ENCODE peak calls at places on chromosomes 7 and 10, in nine cellular contexts. O is central memory CD4-positive, alpha-beta T cell; D is nucleus accumbens; P is ecto neural progenitor cell; N is IMR-90; Q is GM03348; H is ovary; I is GM12891; F is stimulated activated CD8-positive, alpha-beta memory T cell treated with anti-CD3 and anti-CD28 coated beads, Interleukin-4, amount 100 ng/mL, for 48 hours. X is an unnamed sample.

GRCh38 chr10:131928248-131929095 is 27.7 kb downstream of the PPP2R2D start:
- DNase-seq in F (peak), D (no peak), O (no peak), N (peak), H (no peak), I (peak), P (no peak), Q (no peak), X (peak)

GRCh38 chr7:44276571-44277101 is 48.8 kb downstream of the CAMK2B start:
- DNase-seq in I (no peak), Q (no peak), D (no peak), P (no peak), O (no peak), H (no peak), N (no peak), F (no peak), X (no peak)

GRCh38 chr10:15789793-15790525 is 70.2 kb upstream of the ITGA8 start:
- DNase-seq in Q (peak), H (no peak), N (peak), F (no peak), P (no peak), O (no peak), I (no peak), D (no peak), X (no peak)

GRCh38 chr7:38731195-38731594 is 100.0 kb upstream of the AMPH start:
- DNase-seq in Q (peak), D (no peak), N (peak), O (no peak), H (no peak), P (no peak), I (no peak), F (no peak), X (no peak)

GRCh38 chr10:1368772-1369171 is 312.6 kb downstream of the WDR37 start:
- DNase-seq in Q (no peak), P (peak), N (no peak), D (no peak), O (no peak), F (peak), I (peak), H (peak), X (peak)

GRCh38 chr7:94510582-94511456 is 1.2 kb downstream of the CASD1 start:
- DNase-seq in D (peak), P (no peak), O (peak), N (peak), I (peak), H (peak), F (peak), Q (peak), X (peak)

GRCh38 chr7:33129806-33130153 is 416 bp downstream of the BBS9 start:
- DNase-seq in D (peak), I (no peak), Q (peak), F (no peak), O (no peak), N (no peak), P (no peak), H (no peak), X (no peak)

GRCh38 chr7:101231644-101232043 is 6.0 kb downstream of the CLDN15 start:
- DNase-seq in I (no peak), F (no peak), N (no peak), Q (no peak), P (no peak), D (no peak), O (no peak), H (no peak), X (no peak)

GRCh38 chr7:54757711-54758110 is 1.3 kb downstream of the SEC61G start:
- DNase-seq in H (no peak), I (no peak), O (no peak), P (no peak), F (no peak), N (no peak), Q (peak), D (no peak), X (no peak)

GRCh38 chr7:107778283-107778682 is 24.7 kb downstream of the SLC26A3 start:
- DNase-seq in D (no peak), N (no peak), H (no peak), P (no peak), I (no peak), O (no peak), F (no peak), Q (no peak), X (no peak)

GRCh38 chr10:73768881-73769280 is 13.0 kb upstream of the CHCHD1 start:
- DNase-seq in F (peak), H (no peak), Q (no peak), N (no peak), D (no peak), P (no peak), I (no peak), O (peak), X (peak)

GRCh38 chr7:74083117-74083876 is at the start of gene LIMK1:
- DNase-seq in N (peak), D (peak), O (peak), H (peak), I (peak), F (peak), P (peak), Q (peak), X (peak)

GRCh38 chr7:22129166-22129565 is 183.5 kb upstream of the CDCA7L start:
- DNase-seq in O (no peak), Q (no peak), P (no peak), I (no peak), F (no peak), H (no peak), N (no peak), D (no peak), X (no peak)

GRCh38 chr7:48101880-48102448 is 12.9 kb downstream of the UPP1 start:
- DNase-seq in N (no peak), P (no peak), H (no peak), Q (no peak), D (no peak), I (no peak), F (peak), O (no peak), X (no peak)

GRCh38 chr7:113809591-113809990 is 109.2 kb downstream of the PPP1R3A start:
- DNase-seq in N (no peak), Q (no peak), D (no peak), F (no peak), P (no peak), I (no peak), H (no peak), O (no peak), X (no peak)

GRCh38 chr7:44664756-44665461 is 58.5 kb downstream of the OGDH start:
- DNase-seq in F (no peak), D (no peak), O (no peak), I (no peak), N (no peak), P (no peak), H (no peak), Q (no peak), X (no peak)

GRCh38 chr7:26410156-26410555 is 118.5 kb downstream of the SNX10 start:
- DNase-seq in P (no peak), O (no peak), D (no peak), F (no peak), H (no peak), Q (no peak), N (no peak), I (no peak), X (no peak)

GRCh38 chr7:27154369-27154768 is 2.0 kb upstream of the HOXA3 start:
- DNase-seq in H (peak), F (no peak), N (no peak), I (no peak), D (no peak), Q (no peak), P (peak), O (no peak), X (peak)

GRCh38 chr10:123870260-123870659 is 21.3 kb downstream of the CPXM2 start:
- DNase-seq in I (no peak), Q (no peak), F (no peak), H (no peak), D (no peak), P (no peak), O (no peak), N (no peak), X (no peak)

GRCh38 chr7:140697447-140698143 is 1.1 kb downstream of the NDUFB2 start:
- DNase-seq in I (no peak), H (no peak), N (peak), Q (peak), O (no peak), F (no peak), P (no peak), D (no peak), X (no peak)

GRCh38 chr7:139697031-139697430 is 80.8 kb downstream of the HIPK2 start:
- DNase-seq in O (no peak), H (no peak), I (no peak), Q (no peak), F (no peak), D (no peak), N (no peak), P (no peak), X (no peak)

GRCh38 chr7:149879271-149879711 is 5.5 kb downstream of the ATP6V0E2 start:
- DNase-seq in F (no peak), Q (no peak), N (no peak), O (no peak), D (no peak), P (peak), H (no peak), I (no peak), X (no peak)

GRCh38 chr7:95430864-95431263 is 4.0 kb downstream of the PON2 start:
- DNase-seq in Q (no peak), P (no peak), O (no peak), D (no peak), N (peak), F (no peak), H (no peak), I (no peak), X (no peak)

GRCh38 chr10:21406595-21407218 is 118.8 kb downstream of the SKIDA1 start:
- DNase-seq in P (no peak), Q (peak), N (peak), I (no peak), H (no peak), O (no peak), D (no peak), F (peak), X (no peak)

GRCh38 chr10:4240641-4241197 is 455.7 kb upstream of the KLF6 start:
- DNase-seq in P (no peak), H (no peak), N (peak), D (no peak), I (no peak), Q (peak), O (no peak), F (no peak), X (no peak)

GRCh38 chr7:151447312-151447711 is 7.4 kb upstream of the CRYGN start:
- DNase-seq in H (peak), O (no peak), P (no peak), F (no peak), Q (no peak), D (no peak), I (no peak), N (no peak), X (peak)

GRCh38 chr10:43078986-43079273 is 2.1 kb downstream of the RET start:
- DNase-seq in P (peak), I (peak), D (no peak), N (no peak), F (peak), O (no peak), H (no peak), Q (peak), X (no peak)

GRCh38 chr7:867406-868188 is 8.8 kb upstream of the GET4 start:
- DNase-seq in F (no peak), P (no peak), Q (peak), H (peak), D (no peak), O (no peak), N (peak), I (no peak), X (no peak)

GRCh38 chr10:110919971-110920881 is 822 bp downstream of the SHOC2 start:
- DNase-seq in D (no peak), O (peak), I (no peak), P (peak), N (peak), H (peak), Q (peak), F (peak), X (peak)

GRCh38 chr7:22269963-22270362 is 87.0 kb downstream of the RAPGEF5 start:
- DNase-seq in D (no peak), F (no peak), H (no peak), P (no peak), N (no peak), Q (no peak), O (no peak), I (no peak), X (no peak)

GRCh38 chr7:142301299-142301698 is 43.4 kb upstream of the PRSS58 start:
- DNase-seq in D (no peak), Q (no peak), N (no peak), F (no peak), P (no peak), I (no peak), H (no peak), O (no peak), X (no peak)

GRCh38 chr10:71769279-71769823 is 4.0 kb downstream of the VSIR start:
- DNase-seq in D (no peak), N (peak), O (no peak), F (peak), Q (no peak), I (no peak), H (no peak), P (no peak), X (peak)

GRCh38 chr7:95011156-95011928 is 103.9 kb downstream of the PPP1R9A start:
- DNase-seq in N (peak), D (no peak), Q (peak), O (no peak), F (no peak), I (no peak), H (no peak), P (no peak), X (no peak)

GRCh38 chr10:30151581-30152389 is 92.4 kb upstream of the JCAD start:
- DNase-seq in D (no peak), Q (peak), H (no peak), O (no peak), I (no peak), N (peak), P (peak), F (no peak), X (no peak)

GRCh38 chr7:71612892-71613291 is 480.9 kb downstream of the GALNT17 start:
- DNase-seq in D (no peak), H (peak), I (no peak), Q (no peak), N (no peak), O (no peak), F (no peak), P (no peak), X (no peak)